ENCODE peak calls at places on chromosomes 16 and 17, in five cellular contexts. X is left lung, N is progenitor cell of endocrine pancreas, Q is heart left ventricle, J is AG09309. D is an unnamed sample.

GRCh38 chr16:79798416-79799053 is 198.0 kb upstream of the MAF start:
- DNase-seq in X (no peak), N (no peak), Q (no peak), J (no peak), D (no peak)

GRCh38 chr16:87924937-87925670 is 11.2 kb downstream of the CA5A start:
- DNase-seq in X (no peak), N (no peak), Q (no peak), J (no peak), D (no peak)

GRCh38 chr17:19306160-19307111 is 56.1 kb downstream of the B9D1 start:
- DNase-seq in X (no peak), N (no peak), Q (no peak), J (no peak), D (peak; percentile 53)

GRCh38 chr17:64679710-64680216 is 17.7 kb upstream of the SMURF2 start:
- DNase-seq in X (no peak), N (no peak), Q (peak; percentile 36), J (peak; percentile 94), D (no peak)

GRCh38 chr16:2808181-2808580 is 8.9 kb upstream of the PRSS21 start:
- DNase-seq in X (no peak), N (no peak), Q (no peak), J (no peak), D (no peak)

GRCh38 chr16:57273359-57273758 is 11.1 kb downstream of the PLLP start:
- DNase-seq in X (no peak), N (no peak), Q (no peak), J (no peak), D (no peak)

GRCh38 chr17:3724373-3725077 is 822 bp downstream of the HASPIN start:
- DNase-seq in X (no peak), N (no peak), Q (no peak), J (no peak), D (no peak)

GRCh38 chr17:21037117-21037803 is 5.6 kb downstream of the USP22 start:
- DNase-seq in X (no peak), N (no peak), Q (no peak), J (no peak), D (no peak)

GRCh38 chr16:87344931-87345631 is 27.9 kb upstream of the C16orf95 start:
- DNase-seq in X (peak; percentile 63), N (no peak), Q (peak; percentile 56), J (no peak), D (peak; percentile 60)

GRCh38 chr16:89344846-89345577 is 127.5 kb downstream of the ZNF778 start:
- DNase-seq in X (peak; percentile 27), N (no peak), Q (no peak), J (no peak), D (no peak)

GRCh38 chr16:80006175-80006895 is 405.8 kb upstream of the MAF start:
- DNase-seq in X (no peak), N (no peak), Q (peak; percentile 47), J (no peak), D (no peak)

GRCh38 chr17:27919120-27919519 is 26.0 kb upstream of the LYRM9 start:
- DNase-seq in X (no peak), N (no peak), Q (no peak), J (no peak), D (no peak)

GRCh38 chr16:80250376-80250775 is 290.4 kb upstream of the DYNLRB2 start:
- DNase-seq in X (no peak), N (no peak), Q (no peak), J (no peak), D (no peak)

GRCh38 chr16:75810342-75810741 is 84.1 kb upstream of the CPHXL start:
- DNase-seq in X (no peak), N (no peak), Q (no peak), J (no peak), D (no peak)

GRCh38 chr17:80212962-80213650 is 7.0 kb downstream of the SGSH start:
- DNase-seq in X (peak; percentile 83), N (no peak), Q (no peak), J (no peak), D (no peak)

GRCh38 chr17:15237106-15237425 is 28.1 kb downstream of the PMP22 start:
- DNase-seq in X (no peak), N (no peak), Q (no peak), J (no peak), D (no peak)

GRCh38 chr16:83967838-83968482 is at the start of gene NECAB2:
- DNase-seq in X (no peak), N (peak; percentile 49), Q (peak; percentile 66), J (no peak), D (no peak)

GRCh38 chr17:81049973-81050551 is 15.1 kb downstream of the BAIAP2 start:
- DNase-seq in X (peak; percentile 77), N (no peak), Q (no peak), J (no peak), D (peak; percentile 79)

GRCh38 chr17:82882715-82883446 is 43.1 kb upstream of the ZNF750 start:
- DNase-seq in X (peak; percentile 74), N (no peak), Q (peak; percentile 26), J (no peak), D (no peak)

GRCh38 chr17:73497721-73498120 is 146.5 kb downstream of the SDK2 start:
- DNase-seq in X (no peak), N (no peak), Q (no peak), J (no peak), D (no peak)

GRCh38 chr16:67961551-67961957 is 6.9 kb downstream of the SLC12A4 start:
- DNase-seq in X (peak; percentile 72), N (no peak), Q (peak; percentile 88), J (no peak), D (peak; percentile 75)

GRCh38 chr16:67807148-67807682 is 526 bp downstream of the TSNAXIP1 start:
- DNase-seq in X (no peak), N (no peak), Q (no peak), J (no peak), D (no peak)

GRCh38 chr17:57234252-57235092 is 21.9 kb upstream of the MSI2 start:
- DNase-seq in X (no peak), N (no peak), Q (no peak), J (no peak), D (no peak)
- TF ChIP-seq CTCF in X (no peak), N (no peak), Q (no peak), J (no peak), D (no peak)

GRCh38 chr17:44199553-44200477 is at the start of gene ATXN7L3:
- DNase-seq in X (peak; percentile 99), N (peak; percentile 99), Q (peak; percentile 99), J (peak; percentile 90), D (peak; percentile 100)

GRCh38 chr17:44197107-44197506 is 2.6 kb downstream of the ATXN7L3 start:
- DNase-seq in X (no peak), N (no peak), Q (peak; percentile 29), J (no peak), D (no peak)

GRCh38 chr17:44198721-44199552 is 747 bp downstream of the ATXN7L3 start:
- DNase-seq in X (peak; percentile 65), N (peak; percentile 56), Q (peak; percentile 66), J (no peak), D (peak; percentile 87)

GRCh38 chr17:44200478-44201155 is 933 bp upstream of the ATXN7L3 start:
- DNase-seq in X (no peak), N (no peak), Q (no peak), J (no peak), D (no peak)

GRCh38 chr17:44197980-44198720 is 1.5 kb downstream of the ATXN7L3 start:
- DNase-seq in X (no peak), N (no peak), Q (peak; percentile 34), J (no peak), D (peak; percentile 54)
- TF ChIP-seq CTCF in X (no peak), N (no peak), Q (no peak), J (peak; percentile 36), D (no peak)

GRCh38 chr16:14309906-14310305 is 238.8 kb downstream of the MRTFB start:
- DNase-seq in X (no peak), N (no peak), Q (no peak), J (no peak), D (no peak)

GRCh38 chr16:14308357-14308723 is 237.2 kb downstream of the MRTFB start:
- DNase-seq in X (no peak), N (no peak), Q (no peak), J (no peak), D (no peak)

GRCh38 chr16:14307623-14308356 is 236.7 kb downstream of the MRTFB start:
- DNase-seq in X (no peak), N (no peak), Q (peak; percentile 56), J (no peak), D (no peak)

GRCh38 chr16:14310519-14310991 is 239.4 kb downstream of the MRTFB start:
- DNase-seq in X (no peak), N (no peak), Q (no peak), J (no peak), D (peak; percentile 51)

GRCh38 chr16:14309001-14309886 is 238.1 kb downstream of the MRTFB start:
- DNase-seq in X (no peak), N (peak; percentile 51), Q (no peak), J (no peak), D (no peak)
- TF ChIP-seq CTCF in X (no peak), N (peak; percentile 42), Q (no peak), J (peak; percentile 22), D (no peak)

GRCh38 chr17:62882878-62883277 is 74.8 kb upstream of the MARCHF10 start:
- DNase-seq in X (no peak), N (no peak), Q (no peak), J (peak; percentile 49), D (no peak)
- TF ChIP-seq CTCF in X (no peak), N (no peak), Q (no peak), J (no peak), D (no peak)

GRCh38 chr17:48110722-48111121 is 3.2 kb downstream of the SNX11 start:
- DNase-seq in X (no peak), N (no peak), Q (no peak), J (no peak), D (no peak)

GRCh38 chr17:48103379-48103715 is 2.1 kb upstream of the CBX1 start:
- DNase-seq in X (no peak), N (no peak), Q (no peak), J (no peak), D (no peak)

GRCh38 chr17:48104440-48104839 is 3.1 kb upstream of the SNX11 start:
- DNase-seq in X (no peak), N (no peak), Q (no peak), J (no peak), D (no peak)

GRCh38 chr17:48106802-48107136 is 797 bp upstream of the SNX11 start:
- DNase-seq in X (no peak), N (no peak), Q (no peak), J (no peak), D (no peak)

DNA sequence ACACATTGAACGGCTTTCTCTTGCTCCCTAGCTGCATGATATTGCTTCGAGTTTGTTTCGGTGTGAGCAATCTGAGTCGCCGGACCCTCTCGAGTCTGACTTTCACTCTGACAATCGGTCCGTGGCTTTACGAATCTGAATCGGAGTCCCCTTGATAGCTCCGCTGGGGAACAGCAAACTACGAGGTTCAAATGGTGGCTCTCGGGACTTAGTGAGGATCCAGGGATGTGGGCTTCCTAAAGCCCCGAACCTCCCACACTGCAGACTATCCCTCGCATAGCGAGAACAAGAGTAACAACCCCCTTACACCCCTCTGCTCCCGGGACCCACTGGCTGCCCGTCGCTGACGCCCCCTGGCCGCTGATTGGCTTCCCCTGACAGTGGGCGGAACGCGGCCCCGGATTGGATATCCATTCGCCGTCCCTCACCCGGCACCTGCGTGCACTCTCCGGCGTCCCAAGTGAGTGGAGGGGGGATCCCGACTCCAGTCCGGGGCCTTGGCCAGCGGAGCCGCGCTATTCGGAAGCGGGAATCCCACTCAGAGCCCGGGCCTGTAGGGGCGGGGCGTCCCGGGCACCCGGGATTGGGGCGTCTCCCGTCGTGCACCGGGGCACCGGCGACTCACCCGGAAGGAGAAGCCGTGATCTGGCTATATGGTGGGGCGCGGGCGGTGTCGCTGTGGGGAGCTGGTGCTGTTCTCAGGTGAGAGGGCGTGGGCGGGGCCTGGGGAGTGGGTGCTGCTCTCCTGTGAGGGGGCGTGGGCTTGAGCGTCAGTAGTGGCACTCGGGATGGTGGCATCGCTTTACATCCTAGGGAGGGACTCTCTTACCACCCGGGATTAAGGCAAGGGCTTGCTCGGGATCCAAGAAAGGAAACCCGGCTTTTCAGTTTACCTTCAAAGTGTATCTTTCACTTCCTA is at the start of gene SNX11:
- DNase-seq in X (peak; percentile 93), N (peak; percentile 92), Q (peak; percentile 94), J (no peak), D (peak; percentile 96)
- TF ChIP-seq CTCF in X (no peak), N (no peak), Q (no peak), J (no peak), D (no peak)

D was measured in Peyer's patch.